ENCODE peak calls at places on chromosomes 3 and 15, in four cellular contexts. One of them, this sample, is unnamed.

GRCh38 chr15:70127288-70127746 is 29.6 kb upstream of the TLE3 start:
- DNase-seq in ovary: no peak
- DNase-seq in K562: no peak
- DNase-seq in prostate gland: no peak
- DNase-seq in this sample: no peak

GRCh38 chr3:38004415-38005075 is 14.0 kb downstream of the VILL start:
- DNase-seq in ovary: no peak
- DNase-seq in K562: peak
- DNase-seq in prostate gland: peak
- DNase-seq in this sample: no peak

GRCh38 chr15:76172782-76173181 is 113.0 kb downstream of the TMEM266 start:
- DNase-seq in ovary: no peak
- DNase-seq in K562: no peak
- DNase-seq in prostate gland: no peak
- DNase-seq in this sample: no peak

GRCh38 chr3:101690972-101691371 is 4.5 kb upstream of the RPL24 start:
- DNase-seq in ovary: no peak
- DNase-seq in K562: peak
- DNase-seq in prostate gland: no peak
- DNase-seq in this sample: no peak

GRCh38 chr15:80557441-80558234 is 137.5 kb upstream of the ABHD17C start:
- DNase-seq in ovary: no peak
- DNase-seq in K562: no peak
- DNase-seq in prostate gland: no peak
- DNase-seq in this sample: no peak

GRCh38 chr3:156264771-156265170 is 144.4 kb downstream of the KCNAB1 start:
- DNase-seq in ovary: no peak
- DNase-seq in K562: no peak
- DNase-seq in prostate gland: no peak
- DNase-seq in this sample: no peak

GRCh38 chr3:45560270-45561020 is 34.1 kb upstream of the LIMD1 start:
- DNase-seq in ovary: peak
- DNase-seq in K562: no peak
- DNase-seq in prostate gland: no peak
- DNase-seq in this sample: no peak

GRCh38 chr3:94626599-94626998 is 563.7 kb downstream of the NSUN3 start:
- DNase-seq in ovary: no peak
- DNase-seq in K562: no peak
- DNase-seq in prostate gland: no peak
- DNase-seq in this sample: no peak

GRCh38 chr3:100737334-100737733 is 28.0 kb downstream of the TFG start:
- DNase-seq in ovary: no peak
- DNase-seq in K562: peak
- DNase-seq in prostate gland: no peak
- DNase-seq in this sample: no peak

GRCh38 chr3:77179762-77180161 is 139.9 kb downstream of the ROBO2 start:
- DNase-seq in ovary: no peak
- DNase-seq in K562: peak
- DNase-seq in prostate gland: no peak
- DNase-seq in this sample: no peak

GRCh38 chr15:86852741-86853140 is 773.1 kb downstream of the AGBL1 start:
- DNase-seq in ovary: no peak
- DNase-seq in K562: no peak
- DNase-seq in prostate gland: no peak
- DNase-seq in this sample: no peak

GRCh38 chr15:86857701-86858100 is 778.0 kb downstream of the AGBL1 start:
- DNase-seq in ovary: no peak
- DNase-seq in K562: no peak
- DNase-seq in prostate gland: no peak
- DNase-seq in this sample: no peak

GRCh38 chr15:86854186-86854585 is 774.5 kb downstream of the AGBL1 start:
- DNase-seq in ovary: no peak
- DNase-seq in K562: no peak
- DNase-seq in prostate gland: no peak
- DNase-seq in this sample: no peak

GRCh38 chr15:86855962-86856361 is 776.3 kb downstream of the AGBL1 start:
- DNase-seq in ovary: no peak
- DNase-seq in K562: no peak
- DNase-seq in prostate gland: no peak
- DNase-seq in this sample: no peak

GRCh38 chr15:86855307-86855706 is 775.6 kb downstream of the AGBL1 start:
- DNase-seq in ovary: no peak
- DNase-seq in K562: no peak
- DNase-seq in prostate gland: no peak
- DNase-seq in this sample: no peak
- H3K4me3 ChIP-seq in ovary: no peak
- H3K4me3 ChIP-seq in K562: no peak
- H3K4me3 ChIP-seq in prostate gland: no peak
- H3K4me3 ChIP-seq in this sample: no peak

GRCh38 chr3:153159771-153160397 is 2.1 kb upstream of the RAP2B start:
- DNase-seq in ovary: peak
- DNase-seq in K562: no peak
- DNase-seq in prostate gland: no peak
- DNase-seq in this sample: no peak

GRCh38 chr3:153161714-153162512 is at the start of gene RAP2B:
- DNase-seq in ovary: peak
- DNase-seq in K562: peak
- DNase-seq in prostate gland: peak
- DNase-seq in this sample: peak

GRCh38 chr3:153158961-153159735 is 2.9 kb upstream of the RAP2B start:
- DNase-seq in ovary: no peak
- DNase-seq in K562: no peak
- DNase-seq in prostate gland: no peak
- DNase-seq in this sample: no peak

GRCh38 chr3:153161138-153161713 is 800 bp upstream of the RAP2B start:
- DNase-seq in ovary: peak
- DNase-seq in K562: peak
- DNase-seq in prostate gland: peak
- DNase-seq in this sample: peak

GRCh38 chr3:153160451-153161137 is 1.4 kb upstream of the RAP2B start:
- DNase-seq in ovary: peak
- DNase-seq in K562: peak
- DNase-seq in prostate gland: peak
- DNase-seq in this sample: peak
- TF ChIP-seq POLR2A in ovary: peak
- TF ChIP-seq POLR2A in K562: peak
- TF ChIP-seq POLR2A in prostate gland: peak
- TF ChIP-seq POLR2A in this sample: no peak

GRCh38 chr3:128074851-128075515 is 22.7 kb downstream of the SEC61A1 start:
- DNase-seq in ovary: no peak
- DNase-seq in K562: no peak
- DNase-seq in prostate gland: no peak
- DNase-seq in this sample: no peak
- H3K4me3 ChIP-seq in ovary: peak
- H3K4me3 ChIP-seq in K562: peak
- H3K4me3 ChIP-seq in prostate gland: peak
- H3K4me3 ChIP-seq in this sample: peak

GRCh38 chr15:93072440-93073394 is 16.3 kb downstream of the RGMA start:
- DNase-seq in ovary: peak
- DNase-seq in K562: peak
- DNase-seq in prostate gland: peak
- DNase-seq in this sample: no peak
- TF ChIP-seq POLR2A in ovary: peak
- TF ChIP-seq POLR2A in K562: no peak
- TF ChIP-seq POLR2A in prostate gland: peak
- TF ChIP-seq POLR2A in this sample: peak

DNA sequence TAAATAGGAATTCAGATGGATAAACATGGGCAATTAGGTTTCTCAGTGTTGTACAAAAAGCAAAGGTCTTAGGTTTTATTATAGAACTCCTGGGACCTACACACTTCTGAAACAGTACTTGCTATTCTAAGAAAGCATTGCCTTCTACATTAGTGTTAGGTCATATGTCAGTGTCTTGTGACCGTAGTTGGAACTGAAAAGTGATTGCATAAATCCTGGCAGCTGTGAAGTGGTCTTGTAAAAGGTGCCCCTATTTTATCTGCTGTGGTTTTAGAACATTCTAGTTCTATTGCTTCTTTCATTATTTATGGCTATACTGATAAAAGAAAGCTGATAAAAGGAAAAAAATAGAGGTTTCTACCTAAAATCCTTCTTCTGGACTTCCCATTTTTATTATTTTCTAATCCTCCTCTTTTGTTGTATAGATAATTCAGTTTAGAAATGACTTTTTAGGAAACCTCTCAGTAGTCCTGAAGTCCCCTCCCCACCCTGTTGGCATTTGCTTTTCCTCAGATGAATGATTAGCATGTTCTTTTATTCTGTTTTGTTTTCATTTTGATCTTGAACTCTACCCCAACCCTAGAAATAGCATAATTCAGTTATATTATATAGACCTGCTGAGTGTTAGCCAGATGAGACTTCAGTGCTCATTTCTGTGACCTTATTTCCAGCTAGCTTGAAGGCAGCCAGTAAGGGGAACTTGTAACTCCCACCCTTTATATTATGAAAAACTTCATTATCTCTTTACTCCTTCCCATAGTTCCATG is 41.0 kb downstream of the SNRK start:
- DNase-seq in ovary: no peak
- DNase-seq in K562: no peak
- DNase-seq in prostate gland: no peak
- DNase-seq in this sample: no peak
- H3K4me3 ChIP-seq in ovary: no peak
- H3K4me3 ChIP-seq in K562: no peak
- H3K4me3 ChIP-seq in prostate gland: no peak
- H3K4me3 ChIP-seq in this sample: no peak

GRCh38 chr15:74580538-74581350 is 34.9 kb upstream of the CLK3 start:
- DNase-seq in ovary: no peak
- DNase-seq in K562: peak
- DNase-seq in prostate gland: no peak
- DNase-seq in this sample: no peak
- TF ChIP-seq POLR2A in ovary: no peak
- TF ChIP-seq POLR2A in K562: no peak
- TF ChIP-seq POLR2A in prostate gland: no peak
- TF ChIP-seq POLR2A in this sample: no peak

GRCh38 chr3:32435911-32436815 is 44.5 kb downstream of the CMTM7 start:
- DNase-seq in ovary: no peak
- DNase-seq in K562: no peak
- DNase-seq in prostate gland: no peak
- DNase-seq in this sample: no peak
- H3K4me3 ChIP-seq in ovary: no peak
- H3K4me3 ChIP-seq in K562: no peak
- H3K4me3 ChIP-seq in prostate gland: no peak
- H3K4me3 ChIP-seq in this sample: no peak

GRCh38 chr15:40355976-40356585 is 1.9 kb upstream of the DISP2 start:
- DNase-seq in ovary: no peak
- DNase-seq in K562: no peak
- DNase-seq in prostate gland: no peak
- DNase-seq in this sample: no peak

GRCh38 chr15:40358492-40359353 is 704 bp downstream of the DISP2 start:
- DNase-seq in ovary: no peak
- DNase-seq in K562: peak
- DNase-seq in prostate gland: no peak
- DNase-seq in this sample: no peak

GRCh38 chr15:40360015-40360414 is 2.0 kb downstream of the DISP2 start:
- DNase-seq in ovary: no peak
- DNase-seq in K562: no peak
- DNase-seq in prostate gland: no peak
- DNase-seq in this sample: no peak

GRCh38 chr15:40357246-40357645 is 773 bp upstream of the DISP2 start:
- DNase-seq in ovary: no peak
- DNase-seq in K562: no peak
- DNase-seq in prostate gland: no peak
- DNase-seq in this sample: no peak

GRCh38 chr15:40357723-40358491 is at the start of gene DISP2:
- DNase-seq in ovary: peak
- DNase-seq in K562: peak
- DNase-seq in prostate gland: peak
- DNase-seq in this sample: no peak
- TF ChIP-seq POLR2A in ovary: no peak
- TF ChIP-seq POLR2A in K562: no peak
- TF ChIP-seq POLR2A in prostate gland: no peak
- TF ChIP-seq POLR2A in this sample: no peak

DNA sequence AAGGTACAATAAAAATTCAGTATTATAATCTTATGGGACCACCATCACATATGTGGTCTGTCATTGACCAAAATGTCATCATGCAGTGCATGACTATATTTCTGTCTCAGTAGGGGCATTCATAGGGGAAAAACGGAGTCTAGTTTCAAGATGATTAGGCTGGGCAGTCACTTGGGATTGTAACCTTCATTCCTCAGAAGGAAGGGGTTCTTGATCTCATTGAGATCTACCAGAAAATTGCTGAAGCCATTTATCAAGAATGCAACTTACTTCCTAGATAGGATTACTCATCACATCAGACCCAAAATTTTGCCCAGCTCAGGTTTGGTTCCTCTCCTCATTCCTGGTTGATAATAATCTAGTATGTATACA is 37.3 kb downstream of the BTD start:
- DNase-seq in ovary: no peak
- DNase-seq in K562: no peak
- DNase-seq in prostate gland: no peak
- DNase-seq in this sample: no peak
- H3K4me3 ChIP-seq in ovary: no peak
- H3K4me3 ChIP-seq in K562: no peak
- H3K4me3 ChIP-seq in prostate gland: no peak
- H3K4me3 ChIP-seq in this sample: no peak